ENCODE peak calls at places on chromosome 16, in six cellular contexts. L is AG09319, S is epithelial cell of esophagus, P is neural progenitor cell, G is cardiac muscle cell, B is spleen. C is an unnamed sample.

GRCh38 chr16:74257061-74257460 is 39.6 kb upstream of the PSMD7 start:
- DNase-seq in G (no peak), B (no peak), P (no peak), L (no peak), S (no peak), C (no peak)

GRCh38 chr16:68503334-68503733 is 35.8 kb upstream of the ZFP90 start:
- DNase-seq in P (no peak), B (no peak), S (peak; percentile 28), G (no peak), L (no peak), C (no peak)

GRCh38 chr16:84449156-84450140 is 55.0 kb downstream of the MEAK7 start:
- DNase-seq in L (no peak), P (no peak), G (no peak), S (no peak), B (peak; percentile 67), C (no peak)

GRCh38 chr16:77897831-77898540 is 109.6 kb downstream of the VAT1L start:
- DNase-seq in P (no peak), B (no peak), G (no peak), S (no peak), L (no peak), C (no peak)

GRCh38 chr16:20866792-20867191 is 33.4 kb downstream of the DCUN1D3 start:
- DNase-seq in L (no peak), P (no peak), B (no peak), S (no peak), G (no peak), C (no peak)

GRCh38 chr16:53913082-53913870 is 209.3 kb downstream of the FTO start:
- DNase-seq in P (no peak), L (peak; percentile 69), B (no peak), S (peak; percentile 86), G (no peak), C (no peak)

GRCh38 chr16:47320546-47321315 is 140.1 kb downstream of the ITFG1 start:
- DNase-seq in P (no peak), B (no peak), L (no peak), S (peak; percentile 10), G (no peak), C (no peak)

GRCh38 chr16:2233872-2234812 is 2.1 kb upstream of the DNASE1L2 start:
- DNase-seq in S (no peak), B (peak; percentile 61), L (no peak), P (no peak), G (no peak), C (no peak)

GRCh38 chr16:80594756-80595155 is 54.0 kb downstream of the DYNLRB2 start:
- DNase-seq in P (no peak), B (no peak), G (no peak), S (peak; percentile 2), L (no peak), C (no peak)

GRCh38 chr16:4401510-4401909 is 14.9 kb downstream of the CORO7 start:
- DNase-seq in G (no peak), L (no peak), S (no peak), P (no peak), B (no peak), C (no peak)
- TF ChIP-seq CTCF in G (no peak), L (no peak), S (no peak), P (no peak), B (no peak), C (no peak)

DNA sequence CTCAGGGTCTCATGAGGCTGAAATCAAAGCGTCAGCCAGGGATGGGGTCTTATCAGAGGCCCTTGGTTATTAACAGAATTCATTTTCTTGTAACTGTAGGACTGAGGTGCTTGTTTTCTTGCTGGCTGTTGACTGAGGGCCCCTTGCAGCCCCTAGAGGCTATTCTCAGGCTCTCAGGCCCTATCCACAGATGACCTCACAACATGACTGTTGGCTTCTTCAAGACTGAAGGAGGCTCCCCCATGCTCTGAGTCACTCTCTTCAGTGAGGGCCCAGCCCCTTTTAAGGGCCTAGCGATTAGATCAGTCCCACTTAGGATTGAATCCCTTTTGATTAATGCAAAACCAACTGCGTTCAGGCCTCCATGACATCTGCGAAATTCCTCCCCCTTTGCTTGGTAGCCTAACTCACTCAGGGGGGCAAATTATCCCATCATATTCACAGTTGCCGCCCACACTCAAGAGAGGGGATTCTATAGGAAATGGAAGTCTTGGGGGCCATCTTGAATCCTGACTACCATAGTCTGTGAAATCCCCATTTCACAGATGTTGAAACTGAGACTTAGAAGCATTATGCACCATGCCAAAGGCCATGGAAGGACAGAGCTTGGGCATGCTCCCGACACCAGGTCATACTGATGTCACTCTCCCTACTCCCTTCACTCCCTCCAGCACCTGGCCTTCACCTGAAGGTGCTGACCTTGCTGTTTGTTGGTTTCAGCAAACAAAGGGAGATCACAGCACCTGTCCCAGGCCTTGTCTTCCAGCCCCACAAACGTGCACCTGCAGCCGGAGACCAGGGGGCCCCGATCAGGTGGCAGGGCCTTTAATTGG is 592.3 kb downstream of the MAF start:
- DNase-seq in G (no peak), L (no peak), P (no peak), S (no peak), B (no peak), C (no peak)
- TF ChIP-seq CTCF in G (no peak), L (no peak), P (no peak), S (no peak), B (no peak), C (no peak)

GRCh38 chr16:73058616-73059409 is 10.9 kb upstream of the ZFHX3 start:
- DNase-seq in G (peak; percentile 72), B (peak; percentile 86), L (no peak), S (peak; percentile 58), P (peak; percentile 88), C (peak; percentile 34)

GRCh38 chr16:73056383-73056782 is 8.5 kb upstream of the ZFHX3 start:
- DNase-seq in B (no peak), L (no peak), P (no peak), G (no peak), S (no peak), C (no peak)

GRCh38 chr16:73058221-73058615 is 10.3 kb upstream of the ZFHX3 start:
- DNase-seq in P (no peak), B (peak; percentile 89), S (peak; percentile 57), L (no peak), G (peak; percentile 59), C (peak; percentile 25)

GRCh38 chr16:73056911-73057310 is 9.0 kb upstream of the ZFHX3 start:
- DNase-seq in G (no peak), B (no peak), S (peak; percentile 29), L (no peak), P (no peak), C (no peak)

DNA sequence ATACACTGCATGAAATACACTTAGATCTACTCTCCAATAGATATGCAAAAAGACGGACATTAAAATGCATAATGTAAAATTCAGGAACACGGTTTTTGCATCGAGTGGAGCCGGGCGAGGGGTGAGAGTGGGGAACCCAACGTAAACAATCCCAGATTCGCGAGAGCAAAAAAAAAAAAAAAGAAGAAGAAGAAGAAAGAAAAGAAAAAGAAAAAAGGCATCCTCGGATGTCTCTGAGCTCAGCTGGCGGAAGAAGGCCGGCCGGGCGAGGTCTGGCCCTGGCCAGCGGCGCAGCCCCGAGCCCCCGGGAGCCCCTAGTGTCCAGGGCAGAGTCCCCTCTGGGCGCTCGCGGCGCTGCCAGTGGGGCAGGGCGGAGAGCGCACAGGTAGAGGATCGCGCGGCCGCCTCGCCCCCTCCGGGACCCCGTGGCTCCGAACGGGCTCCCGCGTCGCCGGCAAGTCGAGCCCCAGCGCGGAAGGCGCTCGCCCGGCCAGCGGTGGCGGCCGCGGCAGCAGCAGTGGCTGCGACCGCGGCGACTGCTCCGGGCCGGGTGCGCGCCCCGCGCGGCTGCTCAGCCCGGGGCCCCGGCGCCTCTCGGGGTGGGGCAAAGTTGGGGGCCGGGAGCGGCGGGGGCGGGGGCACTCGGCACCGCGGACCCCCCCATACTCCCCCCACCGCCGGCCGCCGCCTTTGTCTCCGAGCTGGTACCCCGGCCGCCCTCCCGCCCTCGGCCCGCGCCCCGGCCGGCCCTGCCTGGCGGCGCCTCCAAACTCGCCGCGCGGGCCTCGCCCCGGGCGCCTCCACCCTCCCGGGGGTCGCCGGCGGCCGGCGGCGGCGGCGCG is 9.7 kb upstream of the ZFHX3 start:
- DNase-seq in G (peak; percentile 61), L (no peak), B (peak; percentile 84), P (peak; percentile 75), S (peak; percentile 35), C (peak; percentile 53)
- TF ChIP-seq CTCF in G (peak; percentile 30), L (no peak), B (no peak), P (peak; percentile 41), S (peak; percentile 2), C (peak; percentile 68)

GRCh38 chr16:12350945-12351344 is 374.4 kb downstream of the SNX29 start:
- DNase-seq in G (no peak), P (peak; percentile 20), S (no peak), B (no peak), L (no peak), C (no peak)
- TF ChIP-seq CTCF in G (no peak), P (peak; percentile 30), S (no peak), B (no peak), L (no peak), C (no peak)

GRCh38 chr16:270381-271255 is 5.1 kb downstream of the RGS11 start:
- DNase-seq in L (no peak), B (no peak), S (no peak), P (no peak), G (no peak), C (no peak)

GRCh38 chr16:273547-274421 is 2.0 kb downstream of the RGS11 start:
- DNase-seq in S (peak; percentile 22), L (no peak), P (no peak), B (no peak), G (no peak), C (no peak)

GRCh38 chr16:275041-275621 is 613 bp downstream of the RGS11 start:
- DNase-seq in G (peak; percentile 33), S (no peak), B (no peak), L (no peak), P (peak; percentile 53), C (no peak)

GRCh38 chr16:275786-276232 is at the start of gene RGS11:
- DNase-seq in S (no peak), G (peak; percentile 32), P (no peak), B (no peak), L (no peak), C (no peak)

DNA sequence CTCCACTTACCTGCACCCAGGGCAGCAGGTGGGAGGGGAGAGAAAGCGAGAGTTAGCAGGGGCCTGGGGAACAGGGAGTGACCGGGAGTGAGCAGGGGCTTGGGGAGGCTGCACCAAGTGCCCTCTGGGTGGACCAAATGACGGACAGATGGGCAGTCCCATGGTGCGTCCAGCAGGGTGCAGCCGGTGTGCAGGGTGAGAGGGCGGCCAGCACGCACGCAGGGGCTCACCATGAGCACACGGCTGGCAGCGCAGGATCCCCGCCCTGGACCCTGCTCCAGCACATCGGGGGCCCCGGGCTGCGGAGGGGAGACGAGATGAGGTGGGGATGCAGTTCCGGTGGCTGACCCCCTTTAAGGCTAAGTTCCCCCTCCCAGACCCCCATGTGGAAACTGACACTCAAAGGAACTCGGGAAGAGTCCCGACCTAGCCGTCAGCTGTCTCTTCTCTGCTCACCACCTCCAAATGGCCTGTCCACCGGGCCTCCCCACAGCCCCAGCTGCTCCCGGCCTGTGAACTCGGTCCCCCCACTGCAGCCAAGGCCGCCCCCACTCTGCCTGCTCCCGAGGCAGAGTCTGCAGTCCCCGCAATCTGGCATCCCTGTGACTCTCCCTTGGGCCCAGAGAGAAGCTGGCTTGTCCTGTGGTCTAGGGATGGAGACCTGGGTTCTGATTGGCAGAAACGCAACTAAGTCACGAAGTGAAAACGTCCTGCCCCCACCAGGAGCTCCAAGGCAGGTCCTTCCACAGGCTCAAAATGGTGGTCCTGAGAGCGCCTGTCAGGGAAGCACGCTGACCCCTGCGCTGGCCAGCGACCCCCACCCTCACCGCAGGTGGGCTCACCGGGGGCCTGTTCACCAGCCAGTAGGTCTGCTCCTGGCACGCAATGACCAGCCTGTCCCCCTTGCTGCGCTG is 2.9 kb downstream of the RGS11 start:
- DNase-seq in G (no peak), B (no peak), L (no peak), S (no peak), P (no peak), C (no peak)
- TF ChIP-seq CTCF in G (no peak), B (no peak), L (no peak), S (no peak), P (no peak), C (no peak)

C was measured in progenitor cell of endocrine pancreas.